ENCODE peak calls at places on chromosome 5, in eight cellular contexts. I, L, E, D, X, M, S and F are unnamed samples.

GRCh38 chr5:154606246-154606645 is 128.2 kb upstream of the HAND1 start:
- DNase-seq in I (no peak), L (no peak), E (no peak), D (no peak), X (no peak), M (no peak), S (no peak), F (no peak)

GRCh38 chr5:39309534-39309933 is 54.8 kb downstream of the C9 start:
- DNase-seq in I (no peak), L (no peak), E (no peak), D (no peak), X (no peak), M (no peak), S (no peak), F (no peak)

GRCh38 chr5:178389031-178389729 is 156.6 kb upstream of the PHYKPL start:
- DNase-seq in I (no peak), L (no peak), E (no peak), D (no peak), X (no peak), M (no peak), S (no peak), F (no peak)

GRCh38 chr5:135186662-135187522 is 152.9 kb upstream of the PITX1 start:
- DNase-seq in I (peak), L (no peak), E (peak), D (no peak), X (no peak), M (no peak), S (no peak), F (no peak)

GRCh38 chr5:143471041-143471509 is 67.6 kb upstream of the NR3C1 start:
- DNase-seq in I (peak), L (no peak), E (no peak), D (no peak), X (no peak), M (no peak), S (no peak), F (no peak)

GRCh38 chr5:146878471-146879172 is at the start of gene PPP2R2B:
- DNase-seq in I (peak), L (peak), E (peak), D (peak), X (no peak), M (no peak), S (peak), F (peak)

GRCh38 chr5:106755789-106756188 is 914.9 kb downstream of the EFNA5 start:
- DNase-seq in I (no peak), L (no peak), E (no peak), D (no peak), X (no peak), M (no peak), S (no peak), F (no peak)

GRCh38 chr5:132471006-132471907 is 19.3 kb downstream of the IRF1 start:
- DNase-seq in I (no peak), L (peak), E (no peak), D (no peak), X (no peak), M (no peak), S (no peak), F (no peak)

GRCh38 chr5:150352531-150353394 is 4.7 kb upstream of the TCOF1 start:
- DNase-seq in I (no peak), L (no peak), E (no peak), D (no peak), X (no peak), M (no peak), S (no peak), F (no peak)

GRCh38 chr5:126414874-126415502 is 8.2 kb upstream of the GRAMD2B start:
- DNase-seq in I (peak), L (no peak), E (peak), D (peak), X (peak), M (no peak), S (peak), F (no peak)

GRCh38 chr5:115068239-115069086 is 101.2 kb downstream of the TRIM36 start:
- DNase-seq in I (peak), L (no peak), E (no peak), D (no peak), X (no peak), M (no peak), S (no peak), F (peak)

GRCh38 chr5:73218552-73219171 is 45.7 kb downstream of the TMEM174 start:
- DNase-seq in I (peak), L (no peak), E (peak), D (no peak), X (no peak), M (peak), S (no peak), F (no peak)

GRCh38 chr5:73921746-73922145 is 295.8 kb downstream of the ARHGEF28 start:
- DNase-seq in I (no peak), L (no peak), E (no peak), D (no peak), X (no peak), M (no peak), S (no peak), F (no peak)

GRCh38 chr5:181028032-181028819 is 11.8 kb upstream of the BTNL9 start:
- DNase-seq in I (no peak), L (no peak), E (peak), D (no peak), X (no peak), M (no peak), S (no peak), F (no peak)

GRCh38 chr5:140341591-140341990 is 4.8 kb downstream of the HBEGF start:
- DNase-seq in I (peak), L (peak), E (no peak), D (peak), X (peak), M (no peak), S (no peak), F (no peak)

GRCh38 chr5:108935602-108936001 is 187.9 kb downstream of the FER start:
- DNase-seq in I (no peak), L (no peak), E (no peak), D (no peak), X (no peak), M (no peak), S (no peak), F (no peak)

GRCh38 chr5:132674671-132675506 is 1.1 kb downstream of the IL4 start:
- DNase-seq in I (peak), L (no peak), E (peak), D (no peak), X (no peak), M (no peak), S (no peak), F (peak)

GRCh38 chr5:33075731-33076130 is 364.6 kb downstream of the NPR3 start:
- DNase-seq in I (no peak), L (no peak), E (no peak), D (no peak), X (no peak), M (no peak), S (no peak), F (no peak)

GRCh38 chr5:122882836-122883235 is 37.4 kb downstream of the SNX24 start:
- DNase-seq in I (peak), L (no peak), E (no peak), D (no peak), X (no peak), M (no peak), S (no peak), F (no peak)

GRCh38 chr5:142655339-142656267 is 30.3 kb downstream of the FGF1 start:
- DNase-seq in I (peak), L (peak), E (peak), D (peak), X (peak), M (peak), S (peak), F (peak)

GRCh38 chr5:135073771-135074345 is 39.8 kb upstream of the PITX1 start:
- DNase-seq in I (no peak), L (no peak), E (no peak), D (no peak), X (no peak), M (no peak), S (no peak), F (no peak)

GRCh38 chr5:124871299-124871698 is 124.9 kb upstream of the ZNF608 start:
- DNase-seq in I (peak), L (no peak), E (no peak), D (no peak), X (no peak), M (no peak), S (no peak), F (no peak)

GRCh38 chr5:139137703-139138102 is 60.5 kb downstream of the SIL1 start:
- DNase-seq in I (peak), L (no peak), E (no peak), D (no peak), X (no peak), M (peak), S (peak), F (no peak)

GRCh38 chr5:79702606-79703380 is 13.2 kb downstream of the CMYA5 start:
- DNase-seq in I (peak), L (no peak), E (peak), D (no peak), X (no peak), M (peak), S (no peak), F (peak)

GRCh38 chr5:162067138-162067537 is 435 bp upstream of the GABRG2 start:
- DNase-seq in I (no peak), L (no peak), E (no peak), D (no peak), X (no peak), M (no peak), S (no peak), F (no peak)

GRCh38 chr5:68450245-68450852 is 234.8 kb downstream of the PIK3R1 start:
- DNase-seq in I (peak), L (no peak), E (no peak), D (no peak), X (no peak), M (no peak), S (no peak), F (no peak)

GRCh38 chr5:122844136-122844915 is 1.1 kb upstream of the SNX24 start:
- DNase-seq in I (no peak), L (no peak), E (peak), D (no peak), X (no peak), M (peak), S (peak), F (no peak)

GRCh38 chr5:9546973-9547947 is 1.4 kb upstream of the SEMA5A start:
- DNase-seq in I (peak), L (peak), E (peak), D (peak), X (no peak), M (no peak), S (peak), F (no peak)

GRCh38 chr5:61228691-61229280 is 66.5 kb upstream of the SMIM15 start:
- DNase-seq in I (peak), L (no peak), E (no peak), D (no peak), X (no peak), M (no peak), S (no peak), F (no peak)

GRCh38 chr5:124867064-124867707 is 120.7 kb upstream of the ZNF608 start:
- DNase-seq in I (peak), L (no peak), E (no peak), D (no peak), X (no peak), M (no peak), S (no peak), F (no peak)

GRCh38 chr5:157059093-157059539 is at the start of gene HAVCR1:
- DNase-seq in I (no peak), L (no peak), E (peak), D (no peak), X (no peak), M (no peak), S (no peak), F (no peak)

DNA sequence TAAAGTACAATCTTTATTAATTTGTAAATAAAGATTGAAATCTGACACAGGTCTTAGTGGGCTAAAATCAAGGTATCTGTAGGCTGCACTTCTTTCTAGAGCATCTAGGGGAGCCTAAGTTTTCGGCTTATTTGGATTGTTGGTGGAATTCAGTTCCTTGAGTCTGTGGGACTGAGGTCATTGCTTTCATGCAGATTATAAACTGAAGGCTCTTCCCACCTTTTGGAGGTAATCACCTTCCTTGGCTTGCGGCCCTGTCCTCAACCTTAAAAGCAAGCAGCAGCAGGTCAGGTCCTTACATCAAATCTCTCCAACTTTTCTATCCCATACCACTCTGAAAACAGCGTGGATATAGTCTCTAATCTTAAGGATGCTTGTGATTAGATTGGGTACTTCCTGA is 25.9 kb downstream of the MAT2B start:
- DNase-seq in I (no peak), L (no peak), E (no peak), D (no peak), X (no peak), M (no peak), S (no peak), F (no peak)
- H3K4me3 ChIP-seq in I (no peak), L (no peak), E (no peak), D (no peak), X (no peak), M (no peak), S (no peak), F (no peak)

GRCh38 chr5:118952992-118953651 is 35.2 kb downstream of the DTWD2 start:
- DNase-seq in I (no peak), L (no peak), E (no peak), D (no peak), X (no peak), M (no peak), S (no peak), F (no peak)
- H3K4me3 ChIP-seq in I (no peak), L (no peak), E (no peak), D (no peak), X (no peak), M (no peak), S (no peak), F (no peak)

GRCh38 chr5:95647886-95648860 is 1.6 kb downstream of the RFESD start:
- DNase-seq in I (no peak), L (no peak), E (no peak), D (no peak), X (no peak), M (peak), S (peak), F (no peak)

GRCh38 chr5:95643152-95643551 is 3.4 kb upstream of the RFESD start:
- DNase-seq in I (no peak), L (no peak), E (no peak), D (no peak), X (no peak), M (no peak), S (no peak), F (no peak)

GRCh38 chr5:95646569-95647330 is at the start of gene RFESD:
- DNase-seq in I (peak), L (peak), E (peak), D (peak), X (peak), M (peak), S (peak), F (peak)

GRCh38 chr5:95644351-95645042 is 2.1 kb upstream of the RFESD start:
- DNase-seq in I (peak), L (no peak), E (peak), D (no peak), X (no peak), M (peak), S (peak), F (no peak)

GRCh38 chr5:95647331-95647659 is 718 bp downstream of the RFESD start:
- DNase-seq in I (no peak), L (no peak), E (no peak), D (no peak), X (no peak), M (no peak), S (no peak), F (no peak)
- H3K4me3 ChIP-seq in I (peak), L (peak), E (peak), D (peak), X (peak), M (peak), S (peak), F (peak)

GRCh38 chr5:168117469-168117868 is 174.0 kb upstream of the WWC1 start:
- DNase-seq in I (no peak), L (no peak), E (no peak), D (no peak), X (no peak), M (no peak), S (no peak), F (no peak)
- H3K4me3 ChIP-seq in I (no peak), L (no peak), E (no peak), D (no peak), X (no peak), M (no peak), S (no peak), F (no peak)

GRCh38 chr5:52791366-52791765 is 3.6 kb downstream of the ITGA1 start:
- DNase-seq in I (no peak), L (no peak), E (no peak), D (no peak), X (no peak), M (no peak), S (no peak), F (no peak)

GRCh38 chr5:52789378-52789777 is 1.7 kb downstream of the ITGA1 start:
- DNase-seq in I (no peak), L (no peak), E (no peak), D (no peak), X (no peak), M (no peak), S (no peak), F (no peak)

GRCh38 chr5:52787600-52788504 is at the start of the genes ITGA1 and PELO:
- DNase-seq in I (peak), L (peak), E (peak), D (peak), X (peak), M (no peak), S (peak), F (peak)

GRCh38 chr5:52788505-52788821 is 747 bp downstream of the ITGA1 start:
- DNase-seq in I (no peak), L (no peak), E (no peak), D (no peak), X (no peak), M (no peak), S (no peak), F (no peak)

GRCh38 chr5:52789867-52790266 is 2.2 kb downstream of the ITGA1 start:
- DNase-seq in I (no peak), L (no peak), E (no peak), D (no peak), X (no peak), M (no peak), S (no peak), F (no peak)
- H3K4me3 ChIP-seq in I (no peak), L (peak), E (no peak), D (peak), X (peak), M (no peak), S (no peak), F (no peak)

GRCh38 chr5:20972419-20972925 is 984.5 kb upstream of the CDH18 start:
- DNase-seq in I (peak), L (peak), E (peak), D (peak), X (no peak), M (no peak), S (peak), F (no peak)
- H3K4me3 ChIP-seq in I (no peak), L (peak), E (peak), D (peak), X (peak), M (no peak), S (no peak), F (no peak)

DNA sequence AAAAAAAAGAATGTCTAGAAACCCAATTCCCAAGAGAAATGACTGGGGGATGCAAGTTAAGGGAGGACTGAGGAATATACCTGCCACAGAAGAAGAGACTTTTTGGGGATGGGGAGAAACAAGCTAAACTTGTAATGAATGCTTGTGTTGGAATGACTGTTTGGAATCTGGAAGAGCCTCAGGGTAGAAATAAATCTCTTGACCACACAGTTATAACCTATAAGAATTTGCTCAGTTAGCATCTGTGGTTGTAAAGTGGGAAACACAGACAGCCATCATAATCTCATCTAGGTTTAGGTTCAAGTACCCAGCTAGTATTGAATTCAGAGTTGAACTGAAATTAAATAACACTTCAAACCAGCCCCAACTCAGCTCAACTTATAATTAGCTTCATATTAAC is 678.3 kb upstream of the CHD1 start:
- DNase-seq in I (no peak), L (no peak), E (no peak), D (no peak), X (no peak), M (no peak), S (no peak), F (no peak)
- H3K4me3 ChIP-seq in I (no peak), L (no peak), E (no peak), D (no peak), X (no peak), M (no peak), S (no peak), F (no peak)

GRCh38 chr5:54525226-54525625 is 7.7 kb downstream of the SNX18 start:
- DNase-seq in I (no peak), L (no peak), E (no peak), D (no peak), X (no peak), M (no peak), S (no peak), F (no peak)

GRCh38 chr5:54524082-54524481 is 6.5 kb downstream of the SNX18 start:
- DNase-seq in I (no peak), L (no peak), E (no peak), D (no peak), X (no peak), M (no peak), S (no peak), F (no peak)

GRCh38 chr5:54526604-54527359 is 9.2 kb downstream of the SNX18 start:
- DNase-seq in I (no peak), L (no peak), E (no peak), D (no peak), X (no peak), M (no peak), S (no peak), F (no peak)

GRCh38 chr5:54524704-54525103 is 7.1 kb downstream of the SNX18 start:
- DNase-seq in I (no peak), L (peak), E (no peak), D (peak), X (no peak), M (no peak), S (no peak), F (no peak)

GRCh38 chr5:54525692-54526091 is 8.1 kb downstream of the SNX18 start:
- DNase-seq in I (no peak), L (no peak), E (no peak), D (no peak), X (no peak), M (no peak), S (no peak), F (no peak)
- H3K4me3 ChIP-seq in I (no peak), L (no peak), E (no peak), D (no peak), X (peak), M (no peak), S (no peak), F (no peak)

GRCh38 chr5:176424181-176424580 is 7.8 kb upstream of the CLTB start:
- DNase-seq in I (no peak), L (no peak), E (no peak), D (no peak), X (no peak), M (no peak), S (no peak), F (no peak)

GRCh38 chr5:176425791-176426190 is 9.5 kb upstream of the CLTB start:
- DNase-seq in I (no peak), L (no peak), E (no peak), D (no peak), X (no peak), M (no peak), S (no peak), F (no peak)

GRCh38 chr5:176420972-176421544 is 4.7 kb upstream of the CLTB start:
- DNase-seq in I (no peak), L (no peak), E (no peak), D (no peak), X (no peak), M (no peak), S (no peak), F (no peak)

GRCh38 chr5:176427971-176428370 is 11.6 kb upstream of the CLTB start:
- DNase-seq in I (no peak), L (no peak), E (no peak), D (no peak), X (no peak), M (no peak), S (no peak), F (no peak)

GRCh38 chr5:176425138-176425537 is 8.8 kb upstream of the CLTB start:
- DNase-seq in I (peak), L (no peak), E (peak), D (no peak), X (no peak), M (no peak), S (no peak), F (no peak)
- H3K4me3 ChIP-seq in I (no peak), L (no peak), E (no peak), D (no peak), X (peak), M (no peak), S (no peak), F (no peak)

GRCh38 chr5:6722015-6722414 is 8.8 kb downstream of the TENT4A start:
- DNase-seq in I (no peak), L (no peak), E (no peak), D (no peak), X (no peak), M (peak), S (no peak), F (peak)
- H3K4me3 ChIP-seq in I (peak), L (peak), E (no peak), D (peak), X (peak), M (peak), S (no peak), F (peak)